ENCODE peak calls at places on chromosomes 13 and 19, in five cellular contexts. J is lower leg skin, R is WTC11, K is SK-N-SH, X is foreskin fibroblast. O is an unnamed sample.

GRCh38 chr13:19845758-19846157 is 17.7 kb downstream of the ZMYM5 start:
- DNase-seq in J (no peak), R (no peak), K (peak), X (peak), O (peak)

GRCh38 chr13:109400192-109400591 is 386.2 kb downstream of the IRS2 start:
- DNase-seq in J (no peak), R (no peak), K (no peak), X (no peak), O (no peak)

GRCh38 chr19:30227661-30228112 is 144.5 kb upstream of the ZNF536 start:
- DNase-seq in J (peak), R (peak), K (peak), X (peak), O (peak)

GRCh38 chr19:1812426-1813196 is 535 bp upstream of the ATP8B3 start:
- DNase-seq in J (peak), R (peak), K (peak), X (peak), O (peak)

GRCh38 chr19:2394669-2395292 is 32.6 kb downstream of the TIMM13 start:
- DNase-seq in J (no peak), R (no peak), K (no peak), X (no peak), O (no peak)

GRCh38 chr13:114068723-114069322 is 63.6 kb downstream of the RASA3 start:
- DNase-seq in J (no peak), R (peak), K (no peak), X (peak), O (peak)

GRCh38 chr13:83867708-83868107 is 14.6 kb downstream of the SLITRK1 start:
- DNase-seq in J (no peak), R (no peak), K (no peak), X (no peak), O (no peak)

GRCh38 chr13:40205771-40206240 is 460.6 kb downstream of the FOXO1 start:
- DNase-seq in J (no peak), R (no peak), K (no peak), X (no peak), O (no peak)

GRCh38 chr19:10768936-10769335 is 51.1 kb downstream of the DNM2 start:
- DNase-seq in J (no peak), R (no peak), K (no peak), X (no peak), O (no peak)

GRCh38 chr19:49896863-49897621 is at the start of gene IL4I1:
- DNase-seq in J (no peak), R (no peak), K (no peak), X (peak), O (peak)

GRCh38 chr19:32594021-32594420 is 13.0 kb downstream of the PDCD5 start:
- DNase-seq in J (no peak), R (no peak), K (no peak), X (no peak), O (no peak)

DNA sequence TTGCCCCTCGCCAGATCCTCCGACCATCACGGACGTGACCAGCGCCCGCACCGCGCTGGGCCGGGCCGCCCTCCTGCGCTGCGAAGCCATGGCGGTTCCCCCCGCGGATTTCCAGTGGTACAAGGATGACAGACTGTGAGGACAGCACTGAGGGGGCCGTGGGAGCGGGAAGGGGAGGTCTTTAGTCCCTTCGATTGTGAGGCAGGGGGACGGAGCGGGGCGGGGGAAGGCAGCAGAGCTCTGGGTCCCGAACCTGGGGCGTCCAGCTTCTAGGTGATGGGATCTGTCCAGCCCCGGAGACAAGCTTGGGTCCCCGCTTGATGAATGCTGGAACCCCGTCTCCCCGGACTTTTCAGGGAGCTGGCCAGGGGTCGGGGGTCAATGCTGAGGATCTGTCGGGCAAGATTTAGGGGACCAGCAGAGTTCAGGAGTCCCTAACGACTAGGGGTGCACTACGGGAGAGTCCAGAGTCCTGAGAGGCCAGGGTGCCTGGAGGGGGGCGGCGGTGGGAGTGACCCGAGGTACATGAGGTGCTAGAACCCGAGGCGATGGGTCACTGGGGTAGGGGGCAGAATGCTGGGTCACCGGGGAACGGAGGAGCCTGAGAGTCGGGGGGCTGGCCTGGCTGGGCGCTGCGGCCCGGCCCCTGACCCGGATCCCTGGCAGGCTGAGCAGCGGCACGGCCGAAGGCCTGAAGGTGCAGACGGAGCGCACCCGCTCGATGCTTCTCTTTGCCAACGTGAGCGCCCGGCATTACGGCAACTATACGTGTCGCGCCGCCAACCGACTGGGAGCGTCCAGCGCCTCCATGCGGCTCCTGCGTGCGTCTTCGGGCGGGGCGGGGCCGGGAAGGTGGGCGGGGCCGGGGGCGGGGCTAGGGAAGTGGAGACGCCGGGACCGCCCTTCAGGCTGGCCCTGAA is 14.6 kb downstream of the VSIG10L start:
- DNase-seq in J (no peak), R (peak), K (no peak), X (peak), O (peak)
- TF ChIP-seq CTCF in J (no peak), R (no peak), K (no peak), X (no peak), O (no peak)

GRCh38 chr19:42176649-42176989 is 40.9 kb downstream of the DEDD2 start:
- DNase-seq in J (no peak), R (no peak), K (peak), X (no peak), O (no peak)

GRCh38 chr19:42177686-42178019 is 39.8 kb downstream of the DEDD2 start:
- DNase-seq in J (no peak), R (no peak), K (no peak), X (no peak), O (no peak)

GRCh38 chr19:42175952-42176648 is 41.4 kb downstream of the DEDD2 start:
- DNase-seq in J (no peak), R (peak), K (peak), X (peak), O (peak)

GRCh38 chr19:42175335-42175734 is 42.1 kb downstream of the DEDD2 start:
- DNase-seq in J (no peak), R (no peak), K (no peak), X (no peak), O (no peak)

DNA sequence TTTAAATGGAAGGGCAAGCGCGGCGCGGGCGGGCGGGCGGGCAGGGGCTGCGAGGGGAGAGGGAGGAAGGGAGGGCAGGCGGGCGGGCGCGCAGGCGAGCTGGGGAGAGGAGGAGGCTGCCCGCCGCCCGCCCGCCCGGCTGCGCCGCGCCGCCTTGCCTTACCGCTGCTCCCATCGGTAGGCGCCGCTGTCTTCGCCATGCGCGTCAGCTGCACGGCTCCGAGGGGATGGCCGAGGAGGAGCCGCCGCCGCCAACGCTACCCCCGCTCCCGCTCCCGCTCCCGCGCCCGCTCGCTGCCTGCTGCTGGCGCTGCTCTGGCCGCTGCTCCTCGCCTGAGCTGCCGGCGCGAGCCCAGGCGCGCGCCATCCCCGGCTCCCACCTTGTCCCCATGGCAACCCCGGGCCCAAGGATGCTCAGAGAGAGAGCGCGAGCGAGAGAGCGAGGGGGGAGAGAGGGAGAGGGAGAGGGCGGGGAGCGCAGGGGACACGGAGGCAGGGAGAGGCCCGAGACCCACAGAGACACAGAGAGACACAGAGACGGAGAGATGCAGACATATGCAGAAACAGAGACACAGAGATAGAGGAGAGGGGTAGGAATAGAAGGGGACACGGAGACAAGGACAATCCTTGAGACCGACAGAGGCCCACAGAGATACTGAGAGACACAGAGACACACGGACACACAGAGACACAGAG is 40.3 kb downstream of the DEDD2 start:
- DNase-seq in J (no peak), R (peak), K (peak), X (peak), O (peak)
- TF ChIP-seq CTCF in J (no peak), R (no peak), K (peak), X (peak), O (peak)

GRCh38 chr13:62357887-62358645 is 942.4 kb upstream of the PCDH20 start:
- DNase-seq in J (no peak), R (peak), K (no peak), X (peak), O (no peak)
- TF ChIP-seq CTCF in J (no peak), R (peak), K (peak), X (peak), O (no peak)

GRCh38 chr13:95573226-95573625 is 20.7 kb downstream of the CLDN10 start:
- DNase-seq in J (no peak), R (no peak), K (no peak), X (peak), O (peak)
- TF ChIP-seq CTCF in J (no peak), R (no peak), K (no peak), X (no peak), O (no peak)

DNA sequence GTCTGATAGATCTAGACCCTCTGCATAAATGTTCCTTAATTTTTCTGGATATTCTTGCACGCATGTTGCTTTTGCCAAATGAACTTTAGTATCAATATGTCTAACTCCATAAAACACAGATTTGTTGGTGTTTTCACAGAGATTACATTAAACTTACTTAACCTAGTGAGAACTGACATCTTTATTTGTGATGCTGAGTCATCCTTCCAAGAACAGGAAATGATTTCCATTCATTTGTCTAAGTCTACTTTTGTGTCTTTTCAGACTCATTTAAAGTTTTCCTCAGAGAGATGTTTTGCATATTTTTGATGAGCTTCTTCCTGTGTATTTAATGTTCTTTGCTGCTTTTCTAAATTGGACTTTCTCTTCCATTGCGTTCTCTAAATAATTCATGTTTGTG is 184.0 kb downstream of the SLC7A1 start:
- DNase-seq in J (no peak), R (no peak), K (no peak), X (peak), O (peak)
- TF ChIP-seq CTCF in J (no peak), R (no peak), K (no peak), X (no peak), O (no peak)

GRCh38 chr19:8146877-8147575 is 2.4 kb downstream of the FBN3 start:
- DNase-seq in J (no peak), R (no peak), K (peak), X (no peak), O (no peak)

GRCh38 chr19:8148088-8148409 is 1.3 kb downstream of the FBN3 start:
- DNase-seq in J (no peak), R (no peak), K (no peak), X (no peak), O (no peak)

GRCh38 chr19:8147579-8147978 is 1.8 kb downstream of the FBN3 start:
- DNase-seq in J (no peak), R (no peak), K (no peak), X (no peak), O (no peak)

GRCh38 chr19:8149261-8150094 is at the start of gene FBN3:
- DNase-seq in J (no peak), R (peak), K (peak), X (no peak), O (no peak)

GRCh38 chr19:8148410-8149231 is 771 bp downstream of the FBN3 start:
- DNase-seq in J (no peak), R (peak), K (peak), X (no peak), O (no peak)
- TF ChIP-seq CTCF in J (no peak), R (no peak), K (no peak), X (no peak), O (no peak)

DNA sequence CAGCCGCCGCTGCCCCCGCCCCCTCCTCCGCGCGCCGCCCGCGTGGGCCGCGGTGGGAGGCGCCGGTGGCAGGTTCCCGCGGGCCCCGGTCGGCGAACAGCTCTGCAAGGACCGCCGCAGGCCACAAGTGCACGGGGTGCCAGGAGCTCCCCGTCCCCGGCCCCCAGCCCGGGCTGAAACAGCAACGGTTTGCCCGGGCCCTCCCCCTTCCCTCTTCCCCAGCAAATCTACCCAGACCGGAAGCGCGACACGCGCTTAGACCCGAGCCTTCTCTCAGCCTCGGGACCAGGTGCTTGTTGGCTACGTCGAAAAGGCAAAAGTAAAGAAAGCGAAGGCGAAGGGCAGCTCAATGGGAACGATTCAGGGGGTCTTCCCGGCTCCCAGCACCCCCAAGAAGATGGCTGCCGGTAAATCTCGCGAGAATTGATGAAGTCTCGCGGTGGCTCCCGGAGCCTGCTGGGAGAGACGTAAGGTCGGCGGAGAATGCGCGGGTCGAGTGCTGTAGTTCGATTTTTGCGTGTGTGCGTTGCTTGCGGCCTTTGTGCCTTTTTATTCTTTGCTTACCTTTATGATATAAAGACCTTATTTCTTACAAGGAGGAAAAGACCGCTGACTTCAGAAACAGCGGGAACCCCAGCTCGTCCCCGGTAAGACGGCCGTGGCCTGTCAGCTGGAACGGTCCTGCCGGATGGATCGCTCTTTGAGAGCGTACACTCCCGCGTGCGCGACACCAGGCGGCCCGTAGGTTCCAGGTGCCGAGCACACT is at the start of gene RBM26:
- DNase-seq in J (peak), R (peak), K (peak), X (peak), O (peak)
- TF ChIP-seq CTCF in J (no peak), R (no peak), K (peak), X (no peak), O (peak)